ENCODE peak calls at places on chromosomes 12 and 14, in six cellular contexts. One of them, this sample, is unnamed.

GRCh38 chr12:127169321-127170270 is 1097.4 kb upstream of the TMEM132C start:
- DNase-seq in left ventricle myocardium inferior: no peak
- DNase-seq in testis: no peak
- DNase-seq in IMR-90: peak
- DNase-seq in epithelial cell of prostate: no peak
- DNase-seq in lung: no peak
- DNase-seq in this sample: peak

GRCh38 chr14:36057452-36058142 is 118.9 kb downstream of the PTCSC3 start:
- DNase-seq in epithelial cell of prostate: no peak
- DNase-seq in IMR-90: no peak
- DNase-seq in lung: no peak
- DNase-seq in testis: no peak
- DNase-seq in left ventricle myocardium inferior: no peak
- DNase-seq in this sample: peak

GRCh38 chr12:130431176-130431575 is 93.5 kb downstream of the PIWIL1 start:
- DNase-seq in IMR-90: no peak
- DNase-seq in left ventricle myocardium inferior: no peak
- DNase-seq in lung: no peak
- DNase-seq in testis: no peak
- DNase-seq in epithelial cell of prostate: no peak
- DNase-seq in this sample: no peak

GRCh38 chr12:75170786-75171185 is 38.9 kb downstream of the KCNC2 start:
- DNase-seq in left ventricle myocardium inferior: no peak
- DNase-seq in IMR-90: no peak
- DNase-seq in epithelial cell of prostate: no peak
- DNase-seq in testis: no peak
- DNase-seq in lung: no peak
- DNase-seq in this sample: no peak

GRCh38 chr14:104688755-104689619 is at the start of gene INF2:
- DNase-seq in lung: no peak
- DNase-seq in IMR-90: peak
- DNase-seq in epithelial cell of prostate: no peak
- DNase-seq in left ventricle myocardium inferior: peak
- DNase-seq in testis: peak
- DNase-seq in this sample: no peak

GRCh38 chr14:69997849-69998248 is 118.6 kb downstream of the SMOC1 start:
- DNase-seq in IMR-90: peak
- DNase-seq in left ventricle myocardium inferior: no peak
- DNase-seq in epithelial cell of prostate: peak
- DNase-seq in testis: no peak
- DNase-seq in lung: no peak
- DNase-seq in this sample: peak

GRCh38 chr12:51082561-51083139 is 746 bp downstream of the CSRNP2 start:
- DNase-seq in lung: no peak
- DNase-seq in testis: peak
- DNase-seq in left ventricle myocardium inferior: no peak
- DNase-seq in IMR-90: peak
- DNase-seq in epithelial cell of prostate: no peak
- DNase-seq in this sample: peak

GRCh38 chr14:36316131-36316530 is 4.3 kb downstream of the MBIP start:
- DNase-seq in testis: no peak
- DNase-seq in lung: no peak
- DNase-seq in IMR-90: no peak
- DNase-seq in left ventricle myocardium inferior: no peak
- DNase-seq in epithelial cell of prostate: no peak
- DNase-seq in this sample: no peak

GRCh38 chr14:22266683-22267082 is 322.3 kb downstream of the DAD1 start:
- DNase-seq in epithelial cell of prostate: no peak
- DNase-seq in IMR-90: no peak
- DNase-seq in lung: no peak
- DNase-seq in left ventricle myocardium inferior: no peak
- DNase-seq in testis: no peak
- DNase-seq in this sample: no peak

GRCh38 chr12:122845041-122845864 is 10.0 kb downstream of the HIP1R start:
- DNase-seq in epithelial cell of prostate: no peak
- DNase-seq in IMR-90: no peak
- DNase-seq in left ventricle myocardium inferior: no peak
- DNase-seq in testis: no peak
- DNase-seq in lung: no peak
- DNase-seq in this sample: no peak

GRCh38 chr12:29148065-29148957 is 767 bp upstream of the FAR2 start:
- DNase-seq in left ventricle myocardium inferior: peak
- DNase-seq in epithelial cell of prostate: no peak
- DNase-seq in testis: peak
- DNase-seq in IMR-90: no peak
- DNase-seq in lung: peak
- DNase-seq in this sample: no peak

GRCh38 chr12:32106517-32107366 is at the start of gene BICD1:
- DNase-seq in IMR-90: peak
- DNase-seq in testis: peak
- DNase-seq in left ventricle myocardium inferior: peak
- DNase-seq in epithelial cell of prostate: peak
- DNase-seq in lung: peak
- DNase-seq in this sample: peak

GRCh38 chr14:93086441-93087055 is 29.2 kb downstream of the ITPK1 start:
- DNase-seq in lung: no peak
- DNase-seq in testis: no peak
- DNase-seq in IMR-90: no peak
- DNase-seq in epithelial cell of prostate: no peak
- DNase-seq in left ventricle myocardium inferior: peak
- DNase-seq in this sample: no peak

GRCh38 chr14:35068238-35069012 is 22.4 kb downstream of the FAM177A1 start:
- DNase-seq in left ventricle myocardium inferior: no peak
- DNase-seq in lung: no peak
- DNase-seq in IMR-90: peak
- DNase-seq in epithelial cell of prostate: no peak
- DNase-seq in testis: no peak
- DNase-seq in this sample: no peak

GRCh38 chr14:104868811-104869572 is 3.9 kb downstream of the CEP170B start:
- DNase-seq in left ventricle myocardium inferior: peak
- DNase-seq in testis: no peak
- DNase-seq in epithelial cell of prostate: no peak
- DNase-seq in IMR-90: no peak
- DNase-seq in lung: no peak
- DNase-seq in this sample: no peak

GRCh38 chr14:26290007-26290530 is 307.8 kb downstream of the NOVA1 start:
- DNase-seq in left ventricle myocardium inferior: no peak
- DNase-seq in testis: no peak
- DNase-seq in lung: no peak
- DNase-seq in epithelial cell of prostate: no peak
- DNase-seq in IMR-90: peak
- DNase-seq in this sample: peak

GRCh38 chr12:81573228-81573627 is 185.9 kb downstream of the PPFIA2 start:
- DNase-seq in testis: no peak
- DNase-seq in epithelial cell of prostate: no peak
- DNase-seq in IMR-90: peak
- DNase-seq in left ventricle myocardium inferior: no peak
- DNase-seq in lung: no peak
- DNase-seq in this sample: peak

GRCh38 chr12:29519585-29520182 is 22.2 kb upstream of the OVCH1 start:
- DNase-seq in epithelial cell of prostate: no peak
- DNase-seq in IMR-90: peak
- DNase-seq in testis: peak
- DNase-seq in lung: no peak
- DNase-seq in left ventricle myocardium inferior: no peak
- DNase-seq in this sample: peak

GRCh38 chr12:114500775-114501473 is 95.0 kb upstream of the TBX5 start:
- DNase-seq in testis: no peak
- DNase-seq in IMR-90: no peak
- DNase-seq in epithelial cell of prostate: no peak
- DNase-seq in left ventricle myocardium inferior: no peak
- DNase-seq in lung: no peak
- DNase-seq in this sample: no peak

DNA sequence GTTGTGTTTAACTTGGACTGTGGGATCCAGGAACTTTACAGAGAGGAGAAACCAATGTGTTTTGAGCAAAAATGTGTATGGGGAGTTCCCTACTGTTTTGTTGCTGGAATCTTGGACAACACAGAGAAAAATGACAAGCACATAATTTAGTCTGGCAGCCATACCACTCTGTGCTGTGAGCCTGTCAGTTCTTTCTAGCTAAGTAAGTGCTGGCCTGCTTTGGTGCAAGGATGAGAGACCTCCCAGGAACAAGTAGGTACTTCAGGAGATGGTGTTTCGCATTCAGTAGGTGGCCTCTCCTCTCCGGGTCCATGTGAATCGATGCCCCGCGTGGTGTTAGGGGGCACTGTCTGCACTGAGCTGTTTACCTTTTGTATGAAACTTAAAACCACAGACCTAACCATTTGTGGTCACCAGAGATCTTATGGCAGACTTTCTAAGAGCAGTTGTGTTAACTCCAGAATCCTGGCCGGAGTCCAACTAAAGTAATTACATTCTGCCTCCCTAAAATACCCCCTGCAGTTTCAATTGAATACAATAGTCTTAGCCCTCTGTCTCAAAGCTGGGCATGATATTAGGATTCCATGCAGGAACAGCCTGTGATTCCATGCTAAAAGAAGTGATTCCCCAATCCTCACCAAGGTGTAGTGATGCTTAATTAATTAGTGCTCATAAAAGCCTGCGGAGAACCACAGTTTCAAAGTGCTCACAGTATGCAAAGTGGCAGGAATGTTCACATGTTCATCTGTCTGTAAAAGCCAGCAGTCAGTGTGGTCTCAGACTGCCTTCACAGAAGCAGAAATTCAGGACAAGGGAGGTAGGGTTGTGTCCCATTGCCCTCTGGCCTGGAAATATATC is 64.2 kb downstream of the LLPH start:
- DNase-seq in epithelial cell of prostate: no peak
- DNase-seq in left ventricle myocardium inferior: no peak
- DNase-seq in lung: no peak
- DNase-seq in testis: no peak
- DNase-seq in IMR-90: peak
- DNase-seq in this sample: peak
- H3K27ac ChIP-seq in epithelial cell of prostate: no peak
- H3K27ac ChIP-seq in left ventricle myocardium inferior: no peak
- H3K27ac ChIP-seq in lung: no peak
- H3K27ac ChIP-seq in testis: no peak
- H3K27ac ChIP-seq in IMR-90: peak
- H3K27ac ChIP-seq in this sample: peak

GRCh38 chr12:45989857-45990467 is 412 bp downstream of the SCAF11 start:
- DNase-seq in testis: peak
- DNase-seq in lung: no peak
- DNase-seq in epithelial cell of prostate: no peak
- DNase-seq in IMR-90: peak
- DNase-seq in left ventricle myocardium inferior: peak
- DNase-seq in this sample: peak

GRCh38 chr12:45989277-45989856 is 1.0 kb downstream of the SCAF11 start:
- DNase-seq in testis: no peak
- DNase-seq in lung: peak
- DNase-seq in left ventricle myocardium inferior: no peak
- DNase-seq in epithelial cell of prostate: no peak
- DNase-seq in IMR-90: peak
- DNase-seq in this sample: peak

GRCh38 chr12:45988259-45988658 is 2.1 kb downstream of the SCAF11 start:
- DNase-seq in testis: no peak
- DNase-seq in epithelial cell of prostate: no peak
- DNase-seq in left ventricle myocardium inferior: no peak
- DNase-seq in lung: no peak
- DNase-seq in IMR-90: peak
- DNase-seq in this sample: peak

GRCh38 chr12:45986646-45987338 is 3.6 kb downstream of the SCAF11 start:
- DNase-seq in epithelial cell of prostate: no peak
- DNase-seq in lung: no peak
- DNase-seq in testis: no peak
- DNase-seq in left ventricle myocardium inferior: no peak
- DNase-seq in IMR-90: no peak
- DNase-seq in this sample: no peak

DNA sequence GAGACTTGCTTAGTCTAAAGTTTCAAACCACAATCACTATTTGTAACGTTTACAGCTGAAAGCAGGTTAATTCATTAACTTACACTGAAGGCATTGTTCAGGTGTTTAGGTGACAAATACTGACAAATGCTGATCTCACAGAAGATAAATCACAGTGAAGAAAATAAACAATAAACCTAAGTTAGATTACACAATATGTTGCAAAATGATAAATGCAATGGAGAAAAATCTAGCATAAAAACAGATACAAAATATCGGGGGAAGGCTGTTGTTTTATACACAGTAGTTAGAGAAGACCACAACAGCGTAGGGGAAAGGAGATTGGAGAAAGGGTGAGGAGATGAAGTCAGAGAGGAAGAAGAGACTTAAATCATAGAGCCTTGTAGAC is 3.0 kb downstream of the SCAF11 start:
- DNase-seq in epithelial cell of prostate: no peak
- DNase-seq in testis: no peak
- DNase-seq in left ventricle myocardium inferior: no peak
- DNase-seq in IMR-90: no peak
- DNase-seq in lung: no peak
- DNase-seq in this sample: no peak
- H3K27ac ChIP-seq in epithelial cell of prostate: no peak
- H3K27ac ChIP-seq in testis: no peak
- H3K27ac ChIP-seq in left ventricle myocardium inferior: peak
- H3K27ac ChIP-seq in IMR-90: no peak
- H3K27ac ChIP-seq in lung: peak
- H3K27ac ChIP-seq in this sample: no peak

GRCh38 chr12:67988600-67988999 is 647 bp upstream of the IFNG-AS1 start:
- DNase-seq in testis: no peak
- DNase-seq in left ventricle myocardium inferior: no peak
- DNase-seq in lung: no peak
- DNase-seq in IMR-90: no peak
- DNase-seq in epithelial cell of prostate: no peak
- DNase-seq in this sample: no peak

GRCh38 chr12:67994046-67994445 is 4.8 kb downstream of the IFNG-AS1 start:
- DNase-seq in lung: no peak
- DNase-seq in left ventricle myocardium inferior: no peak
- DNase-seq in epithelial cell of prostate: no peak
- DNase-seq in testis: no peak
- DNase-seq in IMR-90: no peak
- DNase-seq in this sample: no peak

GRCh38 chr12:67989184-67989965 is at the start of gene IFNG-AS1:
- DNase-seq in testis: no peak
- DNase-seq in IMR-90: no peak
- DNase-seq in epithelial cell of prostate: no peak
- DNase-seq in lung: no peak
- DNase-seq in left ventricle myocardium inferior: no peak
- DNase-seq in this sample: no peak

GRCh38 chr12:67993143-67993542 is 3.9 kb downstream of the IFNG-AS1 start:
- DNase-seq in lung: no peak
- DNase-seq in IMR-90: no peak
- DNase-seq in epithelial cell of prostate: no peak
- DNase-seq in left ventricle myocardium inferior: no peak
- DNase-seq in testis: no peak
- DNase-seq in this sample: no peak

GRCh38 chr12:67991158-67991557 is 1.9 kb downstream of the IFNG-AS1 start:
- DNase-seq in IMR-90: no peak
- DNase-seq in lung: no peak
- DNase-seq in epithelial cell of prostate: no peak
- DNase-seq in left ventricle myocardium inferior: no peak
- DNase-seq in testis: no peak
- DNase-seq in this sample: no peak
- H3K27ac ChIP-seq in IMR-90: no peak
- H3K27ac ChIP-seq in lung: no peak
- H3K27ac ChIP-seq in epithelial cell of prostate: no peak
- H3K27ac ChIP-seq in left ventricle myocardium inferior: no peak
- H3K27ac ChIP-seq in testis: no peak
- H3K27ac ChIP-seq in this sample: no peak

GRCh38 chr14:57831981-57832380 is 33.9 kb downstream of the SLC35F4 start:
- DNase-seq in IMR-90: no peak
- DNase-seq in left ventricle myocardium inferior: no peak
- DNase-seq in epithelial cell of prostate: no peak
- DNase-seq in lung: no peak
- DNase-seq in testis: no peak
- DNase-seq in this sample: no peak
- H3K27ac ChIP-seq in IMR-90: no peak
- H3K27ac ChIP-seq in left ventricle myocardium inferior: no peak
- H3K27ac ChIP-seq in epithelial cell of prostate: no peak
- H3K27ac ChIP-seq in lung: no peak
- H3K27ac ChIP-seq in testis: no peak
- H3K27ac ChIP-seq in this sample: no peak

GRCh38 chr12:100238801-100239200 is 28.1 kb downstream of the DEPDC4 start:
- DNase-seq in lung: no peak
- DNase-seq in epithelial cell of prostate: no peak
- DNase-seq in IMR-90: no peak
- DNase-seq in left ventricle myocardium inferior: no peak
- DNase-seq in testis: no peak
- DNase-seq in this sample: no peak
- H3K27ac ChIP-seq in lung: no peak
- H3K27ac ChIP-seq in epithelial cell of prostate: no peak
- H3K27ac ChIP-seq in IMR-90: no peak
- H3K27ac ChIP-seq in left ventricle myocardium inferior: no peak
- H3K27ac ChIP-seq in testis: no peak
- H3K27ac ChIP-seq in this sample: no peak

This sample was measured in astrocyte.